ENCODE peak calls at places on chromosomes 11 and 22, in seven cellular contexts. One of them, this sample, is unnamed.

GRCh38 chr11:107924306-107924705 is 3.9 kb upstream of the RAB39A start:
- DNase-seq in trophoblast cell: no peak
- DNase-seq in H9: no peak
- DNase-seq in IMR-90: no peak
- DNase-seq in mesenchymal stem cell: no peak
- DNase-seq in neuronal stem cell: no peak
- DNase-seq in H1: no peak
- DNase-seq in this sample: no peak

GRCh38 chr11:118633979-118634378 is 26.6 kb downstream of the PHLDB1 start:
- DNase-seq in IMR-90: peak
- DNase-seq in H1: no peak
- DNase-seq in H9: no peak
- DNase-seq in trophoblast cell: no peak
- DNase-seq in mesenchymal stem cell: peak
- DNase-seq in neuronal stem cell: no peak
- DNase-seq in this sample: no peak

GRCh38 chr11:73236879-73237278 is 18.8 kb downstream of the P2RY2 start:
- DNase-seq in IMR-90: peak
- DNase-seq in H9: peak
- DNase-seq in trophoblast cell: peak
- DNase-seq in neuronal stem cell: peak
- DNase-seq in H1: no peak
- DNase-seq in mesenchymal stem cell: peak
- DNase-seq in this sample: peak

GRCh38 chr11:79237676-79238075 is 203.2 kb downstream of the TENM4 start:
- DNase-seq in neuronal stem cell: no peak
- DNase-seq in H9: no peak
- DNase-seq in mesenchymal stem cell: peak
- DNase-seq in IMR-90: peak
- DNase-seq in trophoblast cell: no peak
- DNase-seq in H1: no peak
- DNase-seq in this sample: no peak

GRCh38 chr11:74533421-74533820 is 39.9 kb upstream of the LIPT2 start:
- DNase-seq in neuronal stem cell: no peak
- DNase-seq in H9: no peak
- DNase-seq in IMR-90: no peak
- DNase-seq in H1: no peak
- DNase-seq in mesenchymal stem cell: no peak
- DNase-seq in trophoblast cell: peak
- DNase-seq in this sample: peak

GRCh38 chr11:110955797-110956196 is 243.6 kb upstream of the ARHGAP20 start:
- DNase-seq in neuronal stem cell: no peak
- DNase-seq in H9: no peak
- DNase-seq in IMR-90: no peak
- DNase-seq in H1: no peak
- DNase-seq in mesenchymal stem cell: no peak
- DNase-seq in trophoblast cell: no peak
- DNase-seq in this sample: no peak

GRCh38 chr11:34583818-34584217 is 37.1 kb upstream of the EHF start:
- DNase-seq in H9: no peak
- DNase-seq in neuronal stem cell: no peak
- DNase-seq in trophoblast cell: no peak
- DNase-seq in mesenchymal stem cell: no peak
- DNase-seq in H1: no peak
- DNase-seq in IMR-90: no peak
- DNase-seq in this sample: no peak

GRCh38 chr11:126833020-126833419 is 167.6 kb downstream of the KIRREL3 start:
- DNase-seq in H1: no peak
- DNase-seq in mesenchymal stem cell: no peak
- DNase-seq in neuronal stem cell: no peak
- DNase-seq in IMR-90: no peak
- DNase-seq in trophoblast cell: no peak
- DNase-seq in H9: no peak
- DNase-seq in this sample: no peak

GRCh38 chr22:21592422-21592821 is 24.9 kb downstream of the UBE2L3 start:
- DNase-seq in neuronal stem cell: no peak
- DNase-seq in H9: no peak
- DNase-seq in trophoblast cell: no peak
- DNase-seq in H1: no peak
- DNase-seq in IMR-90: no peak
- DNase-seq in mesenchymal stem cell: no peak
- DNase-seq in this sample: no peak

GRCh38 chr11:10374386-10374785 is 69.5 kb downstream of the ADM start:
- DNase-seq in neuronal stem cell: no peak
- DNase-seq in H9: no peak
- DNase-seq in IMR-90: peak
- DNase-seq in mesenchymal stem cell: no peak
- DNase-seq in H1: no peak
- DNase-seq in trophoblast cell: no peak
- DNase-seq in this sample: no peak

GRCh38 chr11:81420668-81421550 is 1312.8 kb downstream of the FAM181B start:
- DNase-seq in H1: peak
- DNase-seq in trophoblast cell: no peak
- DNase-seq in neuronal stem cell: peak
- DNase-seq in IMR-90: no peak
- DNase-seq in H9: peak
- DNase-seq in mesenchymal stem cell: no peak
- DNase-seq in this sample: peak

GRCh38 chr11:117176186-117176585 is 2.4 kb upstream of the SIDT2 start:
- DNase-seq in mesenchymal stem cell: no peak
- DNase-seq in H9: no peak
- DNase-seq in neuronal stem cell: no peak
- DNase-seq in H1: no peak
- DNase-seq in trophoblast cell: no peak
- DNase-seq in IMR-90: no peak
- DNase-seq in this sample: no peak

GRCh38 chr11:117876341-117877119 is at the start of gene FXYD6:
- DNase-seq in H1: no peak
- DNase-seq in neuronal stem cell: peak
- DNase-seq in H9: peak
- DNase-seq in trophoblast cell: no peak
- DNase-seq in IMR-90: no peak
- DNase-seq in mesenchymal stem cell: peak
- DNase-seq in this sample: peak

GRCh38 chr22:37493979-37494378 is 7.8 kb upstream of the MFNG start:
- DNase-seq in IMR-90: no peak
- DNase-seq in H1: no peak
- DNase-seq in trophoblast cell: no peak
- DNase-seq in mesenchymal stem cell: no peak
- DNase-seq in H9: no peak
- DNase-seq in neuronal stem cell: no peak
- DNase-seq in this sample: no peak

GRCh38 chr22:26471522-26471921 is 12.1 kb downstream of the HPS4 start:
- DNase-seq in IMR-90: peak
- DNase-seq in trophoblast cell: peak
- DNase-seq in H1: peak
- DNase-seq in H9: no peak
- DNase-seq in mesenchymal stem cell: peak
- DNase-seq in neuronal stem cell: no peak
- DNase-seq in this sample: peak

GRCh38 chr11:120063686-120064340 is 74.1 kb downstream of the TRIM29 start:
- DNase-seq in mesenchymal stem cell: no peak
- DNase-seq in H9: peak
- DNase-seq in neuronal stem cell: no peak
- DNase-seq in IMR-90: no peak
- DNase-seq in H1: no peak
- DNase-seq in trophoblast cell: no peak
- DNase-seq in this sample: no peak

GRCh38 chr11:58776891-58777451 is 45.2 kb upstream of the GLYAT start:
- DNase-seq in mesenchymal stem cell: no peak
- DNase-seq in trophoblast cell: peak
- DNase-seq in IMR-90: no peak
- DNase-seq in H9: no peak
- DNase-seq in neuronal stem cell: no peak
- DNase-seq in H1: no peak
- DNase-seq in this sample: no peak

GRCh38 chr11:8259316-8259995 is 4.2 kb downstream of the LMO1 start:
- DNase-seq in H9: peak
- DNase-seq in trophoblast cell: no peak
- DNase-seq in mesenchymal stem cell: no peak
- DNase-seq in IMR-90: no peak
- DNase-seq in neuronal stem cell: no peak
- DNase-seq in H1: no peak
- DNase-seq in this sample: no peak

GRCh38 chr11:78685156-78685555 is 110.5 kb upstream of the NARS2 start:
- DNase-seq in neuronal stem cell: no peak
- DNase-seq in H1: no peak
- DNase-seq in trophoblast cell: no peak
- DNase-seq in IMR-90: no peak
- DNase-seq in mesenchymal stem cell: no peak
- DNase-seq in H9: no peak
- DNase-seq in this sample: no peak

GRCh38 chr11:68215524-68216170 is 2.6 kb upstream of the KMT5B start:
- DNase-seq in H1: no peak
- DNase-seq in trophoblast cell: no peak
- DNase-seq in IMR-90: no peak
- DNase-seq in H9: no peak
- DNase-seq in neuronal stem cell: no peak
- DNase-seq in mesenchymal stem cell: no peak
- DNase-seq in this sample: no peak

GRCh38 chr11:13594045-13594444 is 74.4 kb upstream of the FAR1 start:
- DNase-seq in trophoblast cell: no peak
- DNase-seq in H1: no peak
- DNase-seq in neuronal stem cell: no peak
- DNase-seq in IMR-90: no peak
- DNase-seq in H9: no peak
- DNase-seq in mesenchymal stem cell: no peak
- DNase-seq in this sample: no peak

GRCh38 chr11:74311352-74311926 is at the start of gene P4HA3:
- DNase-seq in H9: peak
- DNase-seq in neuronal stem cell: peak
- DNase-seq in trophoblast cell: peak
- DNase-seq in H1: peak
- DNase-seq in mesenchymal stem cell: peak
- DNase-seq in IMR-90: peak
- DNase-seq in this sample: peak

GRCh38 chr11:392102-392777 is 1.8 kb upstream of the PKP3 start:
- DNase-seq in mesenchymal stem cell: no peak
- DNase-seq in neuronal stem cell: no peak
- DNase-seq in IMR-90: no peak
- DNase-seq in H9: no peak
- DNase-seq in trophoblast cell: no peak
- DNase-seq in H1: no peak
- DNase-seq in this sample: no peak

GRCh38 chr22:40178417-40179409 is 988 bp downstream of the TNRC6B start:
- DNase-seq in IMR-90: peak
- DNase-seq in neuronal stem cell: peak
- DNase-seq in trophoblast cell: no peak
- DNase-seq in H1: no peak
- DNase-seq in H9: peak
- DNase-seq in mesenchymal stem cell: peak
- DNase-seq in this sample: peak

GRCh38 chr11:10328314-10329090 is 23.6 kb downstream of the ADM start:
- DNase-seq in neuronal stem cell: no peak
- DNase-seq in mesenchymal stem cell: peak
- DNase-seq in trophoblast cell: no peak
- DNase-seq in IMR-90: peak
- DNase-seq in H9: no peak
- DNase-seq in H1: no peak
- DNase-seq in this sample: no peak

GRCh38 chr22:20803696-20804324 is 29.9 kb downstream of the SERPIND1 start:
- DNase-seq in trophoblast cell: peak
- DNase-seq in IMR-90: peak
- DNase-seq in neuronal stem cell: peak
- DNase-seq in H9: peak
- DNase-seq in mesenchymal stem cell: peak
- DNase-seq in H1: peak
- DNase-seq in this sample: peak

GRCh38 chr11:59523541-59523940 is 12.2 kb downstream of the OR4D9 start:
- DNase-seq in IMR-90: no peak
- DNase-seq in H9: no peak
- DNase-seq in mesenchymal stem cell: no peak
- DNase-seq in trophoblast cell: no peak
- DNase-seq in neuronal stem cell: no peak
- DNase-seq in H1: no peak
- DNase-seq in this sample: peak

GRCh38 chr22:49956914-49957825 is 3.4 kb upstream of the PIM3 start:
- DNase-seq in trophoblast cell: no peak
- DNase-seq in H1: no peak
- DNase-seq in IMR-90: no peak
- DNase-seq in mesenchymal stem cell: no peak
- DNase-seq in neuronal stem cell: no peak
- DNase-seq in H9: no peak
- DNase-seq in this sample: no peak
- H2BK120ac ChIP-seq in trophoblast cell: no peak
- H2BK120ac ChIP-seq in H1: no peak
- H2BK120ac ChIP-seq in IMR-90: no peak
- H2BK120ac ChIP-seq in mesenchymal stem cell: no peak
- H2BK120ac ChIP-seq in neuronal stem cell: peak
- H2BK120ac ChIP-seq in H9: no peak
- H2BK120ac ChIP-seq in this sample: no peak

DNA sequence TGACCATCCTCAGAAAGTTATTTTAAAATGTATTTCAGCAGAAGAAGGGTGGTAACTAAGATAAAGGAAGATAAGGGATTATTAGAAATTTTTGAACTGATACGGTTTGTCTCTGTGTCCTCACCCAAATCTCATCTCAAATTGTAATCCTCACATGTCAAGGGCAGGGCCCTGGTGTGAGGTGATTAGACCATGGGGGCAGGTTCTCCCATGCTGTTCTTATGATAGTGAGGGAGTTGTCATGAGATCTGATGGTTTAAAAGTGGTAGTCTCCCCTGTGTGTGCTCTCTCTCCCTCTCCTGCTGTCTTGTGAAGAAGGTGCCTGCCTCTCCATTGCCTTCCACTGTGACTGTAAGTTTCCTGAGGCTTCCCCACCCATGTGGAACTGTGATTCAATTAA is 36.1 kb downstream of the CYP2R1 start:
- DNase-seq in mesenchymal stem cell: no peak
- DNase-seq in trophoblast cell: no peak
- DNase-seq in H9: no peak
- DNase-seq in IMR-90: no peak
- DNase-seq in H1: no peak
- DNase-seq in neuronal stem cell: no peak
- DNase-seq in this sample: peak
- H3K18ac ChIP-seq in mesenchymal stem cell: no peak
- H3K18ac ChIP-seq in trophoblast cell: no peak
- H3K18ac ChIP-seq in H9: no peak
- H3K18ac ChIP-seq in IMR-90: no peak
- H3K18ac ChIP-seq in H1: no peak
- H3K18ac ChIP-seq in neuronal stem cell: no peak
- H3K18ac ChIP-seq in this sample: no peak

GRCh38 chr11:96038046-96038445 is 114.1 kb upstream of the MTMR2 start:
- DNase-seq in trophoblast cell: peak
- DNase-seq in IMR-90: no peak
- DNase-seq in H1: no peak
- DNase-seq in neuronal stem cell: no peak
- DNase-seq in mesenchymal stem cell: peak
- DNase-seq in H9: no peak
- DNase-seq in this sample: no peak
- H2BK120ac ChIP-seq in trophoblast cell: no peak
- H2BK120ac ChIP-seq in IMR-90: no peak
- H2BK120ac ChIP-seq in H1: no peak
- H2BK120ac ChIP-seq in neuronal stem cell: no peak
- H2BK120ac ChIP-seq in mesenchymal stem cell: no peak
- H2BK120ac ChIP-seq in H9: no peak
- H2BK120ac ChIP-seq in this sample: no peak

DNA sequence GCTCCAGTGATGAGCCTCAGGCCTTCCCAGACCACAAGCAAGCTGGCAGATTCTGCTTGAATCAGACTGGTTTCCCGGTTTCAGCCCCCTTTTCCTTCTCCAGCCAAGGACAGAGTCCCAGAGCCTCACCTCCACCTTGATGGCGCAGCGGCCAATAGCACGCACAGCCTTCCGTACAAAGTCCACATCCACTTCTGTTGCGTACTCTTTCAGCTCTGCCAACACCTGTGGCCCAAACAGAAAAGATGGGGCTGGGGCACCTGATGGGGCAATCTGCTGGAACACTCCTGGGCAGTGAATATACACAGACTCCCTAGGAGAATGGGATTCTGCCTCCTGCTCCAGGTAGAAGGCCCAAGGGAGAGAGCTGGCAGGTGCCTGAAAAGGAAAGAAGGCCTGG is 35.5 kb upstream of the RASL10A start:
- DNase-seq in neuronal stem cell: no peak
- DNase-seq in IMR-90: no peak
- DNase-seq in mesenchymal stem cell: no peak
- DNase-seq in H1: no peak
- DNase-seq in H9: no peak
- DNase-seq in trophoblast cell: no peak
- DNase-seq in this sample: no peak
- H3K18ac ChIP-seq in neuronal stem cell: no peak
- H3K18ac ChIP-seq in IMR-90: no peak
- H3K18ac ChIP-seq in mesenchymal stem cell: no peak
- H3K18ac ChIP-seq in H1: no peak
- H3K18ac ChIP-seq in H9: no peak
- H3K18ac ChIP-seq in trophoblast cell: no peak
- H3K18ac ChIP-seq in this sample: no peak

This sample was measured in mesendoderm.